ENCODE peak calls at places on chromosomes 11 and 22, in five cellular contexts. J is HepG2, B is H1, O is K562, K is GM12878. D is an unnamed sample.

GRCh38 chr11:7892059-7892699 is 38.9 kb downstream of the OR10A6 start:
- DNase-seq in B (no peak), O (no peak), J (no peak), K (no peak), D (no peak)

GRCh38 chr11:124482362-124483147 is 37.1 kb upstream of the OR8B8 start:
- DNase-seq in J (no peak), K (no peak), O (peak), B (no peak), D (no peak)

GRCh38 chr11:75429902-75430691 is 2.9 kb downstream of the KLHL35 start:
- DNase-seq in J (no peak), O (no peak), K (no peak), B (no peak), D (no peak)

GRCh38 chr11:103619480-103619879 is 417.0 kb upstream of the DDI1 start:
- DNase-seq in B (no peak), K (no peak), O (no peak), J (no peak), D (no peak)

GRCh38 chr11:130023204-130023603 is 20.6 kb upstream of the PRDM10 start:
- DNase-seq in O (no peak), B (no peak), J (peak), K (peak), D (peak)

GRCh38 chr22:42925598-42925997 is 68.5 kb upstream of the ARFGAP3 start:
- DNase-seq in K (no peak), J (no peak), O (no peak), B (no peak), D (no peak)

GRCh38 chr11:120336641-120337132 is 474 bp downstream of the ARHGEF12 start:
- DNase-seq in J (no peak), B (no peak), K (no peak), O (peak), D (no peak)

GRCh38 chr11:66159585-66159984 is 89.5 kb downstream of the PACS1 start:
- DNase-seq in K (no peak), O (no peak), B (no peak), J (no peak), D (no peak)

GRCh38 chr11:123304828-123305530 is 109.9 kb upstream of the CLMP start:
- DNase-seq in J (no peak), B (no peak), K (no peak), O (no peak), D (no peak)

GRCh38 chr11:119975561-119976152 is 162.3 kb downstream of the TRIM29 start:
- DNase-seq in B (peak), J (no peak), O (no peak), K (no peak), D (no peak)

GRCh38 chr22:38607680-38608079 is 37.7 kb upstream of the DMC1 start:
- DNase-seq in J (peak), B (no peak), O (no peak), K (no peak), D (no peak)

GRCh38 chr11:69834251-69834650 is 15.0 kb upstream of the FGF3 start:
- DNase-seq in J (no peak), K (no peak), B (no peak), O (no peak), D (no peak)

GRCh38 chr11:57458410-57459111 is 1.8 kb upstream of the RTN4RL2 start:
- DNase-seq in B (no peak), J (no peak), O (peak), K (no peak), D (no peak)

GRCh38 chr11:122804796-122805195 is 33.5 kb upstream of the CRTAM start:
- DNase-seq in O (no peak), B (no peak), K (no peak), J (no peak), D (no peak)

GRCh38 chr11:112523477-112523876 is 262.8 kb upstream of the PLET1 start:
- DNase-seq in J (no peak), O (no peak), K (no peak), B (no peak), D (no peak)

GRCh38 chr11:35292290-35292689 is 127.1 kb downstream of the SLC1A2 start:
- DNase-seq in J (no peak), K (no peak), O (no peak), B (no peak), D (no peak)

GRCh38 chr22:40922484-40923303 is 28.5 kb upstream of the RBX1 start:
- DNase-seq in K (peak), B (no peak), J (peak), O (peak), D (peak)

GRCh38 chr11:69285091-69285490 is 8.9 kb upstream of the MYEOV start:
- DNase-seq in J (no peak), B (no peak), O (no peak), K (no peak), D (no peak)

GRCh38 chr11:8239056-8239455 is 24.6 kb downstream of the LMO1 start:
- DNase-seq in K (no peak), J (no peak), B (no peak), O (no peak), D (no peak)

GRCh38 chr11:75272821-75273301 is 32.3 kb downstream of the TPBGL start:
- DNase-seq in O (no peak), K (no peak), J (no peak), B (no peak), D (no peak)

GRCh38 chr11:67278939-67279588 is 10.0 kb upstream of the ANKRD13D start:
- DNase-seq in K (no peak), O (no peak), J (no peak), B (no peak), D (no peak)

GRCh38 chr11:45713573-45713972 is 48.2 kb upstream of the CHST1 start:
- DNase-seq in J (no peak), B (no peak), K (no peak), O (no peak), D (no peak)

GRCh38 chr22:28951969-28952521 is 68.7 kb downstream of the ZNRF3 start:
- DNase-seq in B (no peak), K (no peak), J (peak), O (no peak), D (no peak)

GRCh38 chr22:46088541-46089311 is 61.6 kb upstream of the PPARA start:
- DNase-seq in O (no peak), B (no peak), K (no peak), J (no peak), D (no peak)

GRCh38 chr11:98568011-98568410 is 452.7 kb upstream of the CNTN5 start:
- DNase-seq in K (no peak), B (no peak), J (no peak), O (no peak), D (no peak)

GRCh38 chr11:118607401-118608267 is at the start of gene PHLDB1:
- DNase-seq in O (peak), J (peak), B (no peak), K (no peak), D (no peak)

GRCh38 chr22:36184433-36185035 is 17.1 kb downstream of the APOL4 start:
- DNase-seq in B (no peak), J (no peak), K (no peak), O (no peak), D (no peak)

GRCh38 chr11:107196732-107197131 is 178.5 kb upstream of the GUCY1A2 start:
- DNase-seq in B (no peak), J (peak), O (no peak), K (no peak), D (no peak)

GRCh38 chr11:72826942-72827480 is 12.8 kb downstream of the ATG16L2 start:
- DNase-seq in B (no peak), O (no peak), K (no peak), J (no peak), D (no peak)

GRCh38 chr11:69486773-69487266 is 5.4 kb downstream of the LINC01488 start:
- DNase-seq in O (no peak), B (no peak), J (no peak), K (no peak), D (no peak)

GRCh38 chr11:89495951-89496350 is 4.8 kb upstream of the NOX4 start:
- DNase-seq in O (no peak), K (no peak), B (no peak), J (no peak), D (no peak)

GRCh38 chr11:69205125-69205928 is 49.6 kb downstream of the SMIM38 start:
- DNase-seq in J (no peak), B (no peak), O (no peak), K (no peak), D (no peak)

GRCh38 chr22:35363571-35364086 is 17.3 kb upstream of the HMOX1 start:
- DNase-seq in B (no peak), K (no peak), J (no peak), O (no peak), D (no peak)

GRCh38 chr11:110000045-110000502 is 93.1 kb upstream of the ZC3H12C start:
- DNase-seq in B (no peak), O (no peak), J (no peak), K (peak), D (peak)

GRCh38 chr22:37301144-37301820 is 19.0 kb downstream of the CYTH4 start:
- DNase-seq in J (no peak), B (no peak), K (no peak), O (no peak), D (no peak)

DNA sequence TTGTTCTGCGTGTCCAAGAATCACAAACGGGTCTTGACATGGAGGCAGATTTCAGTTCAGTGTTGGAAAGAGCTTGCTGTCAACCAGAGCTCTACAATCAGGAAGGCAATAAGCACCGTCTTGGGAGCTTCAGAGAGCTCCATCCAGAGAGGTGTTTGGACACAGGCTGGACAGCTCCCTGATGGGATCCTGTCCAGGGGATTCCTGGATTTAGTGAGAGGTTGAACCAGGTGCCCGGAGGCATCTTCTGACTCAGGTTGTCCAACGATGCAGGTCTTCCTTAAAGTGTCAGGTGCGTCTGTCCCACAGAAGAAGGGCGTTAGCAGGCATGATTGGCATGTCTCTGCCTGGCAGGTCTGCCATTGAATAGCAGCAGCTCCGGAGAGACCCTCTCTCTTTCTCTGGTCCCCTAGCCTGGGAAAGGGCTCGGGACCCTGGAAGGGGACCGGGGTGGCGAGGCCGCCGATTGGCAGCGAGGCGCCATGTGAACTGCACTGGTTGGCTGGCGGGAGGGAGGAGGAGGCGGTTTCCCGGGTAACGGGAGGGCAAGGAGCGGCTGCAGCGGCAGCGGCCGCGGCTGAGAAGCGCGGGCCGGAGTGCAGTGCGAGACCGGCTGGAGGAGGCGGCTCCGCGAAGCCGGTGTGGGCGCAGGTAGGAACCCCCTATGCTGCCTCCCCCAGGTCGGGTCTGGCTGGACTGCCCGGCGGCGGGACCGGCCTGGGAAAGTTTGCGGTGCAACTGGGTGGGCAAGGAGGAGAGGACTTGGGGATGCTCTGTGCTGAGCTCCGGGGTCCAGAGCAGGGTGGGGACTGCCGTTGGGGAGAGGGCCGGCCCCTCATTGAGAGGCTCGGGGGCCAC is 104.1 kb upstream of the E2F8 start:
- DNase-seq in B (no peak), K (no peak), J (no peak), O (no peak), D (no peak)
- TF ChIP-seq CTCF in B (no peak), K (no peak), J (no peak), O (no peak), D (no peak)

DNA sequence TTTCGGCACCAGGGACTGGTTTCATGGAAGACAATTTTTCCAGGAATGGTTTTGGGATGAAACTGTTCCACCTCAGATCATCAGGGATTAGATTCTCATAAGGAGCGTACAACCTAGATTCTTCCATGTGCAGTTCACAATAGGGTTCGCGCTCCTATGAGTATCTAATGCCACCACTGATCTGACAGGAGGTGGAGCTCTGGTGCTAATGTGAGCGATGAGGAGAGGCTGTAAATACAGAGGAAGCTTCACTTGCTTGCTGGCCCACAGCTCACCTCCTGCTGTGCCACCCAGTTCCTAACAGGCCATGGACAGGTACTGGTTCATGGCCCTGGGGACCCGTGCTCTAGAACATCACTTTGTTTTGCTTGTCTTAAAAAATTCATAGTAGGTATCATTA is 41.8 kb upstream of the AMPD3 start:
- DNase-seq in K (no peak), O (no peak), B (no peak), J (peak), D (peak)
- TF ChIP-seq ZNF274 in K (no peak), O (no peak), B (no peak), J (no peak), D (no peak)

DNA sequence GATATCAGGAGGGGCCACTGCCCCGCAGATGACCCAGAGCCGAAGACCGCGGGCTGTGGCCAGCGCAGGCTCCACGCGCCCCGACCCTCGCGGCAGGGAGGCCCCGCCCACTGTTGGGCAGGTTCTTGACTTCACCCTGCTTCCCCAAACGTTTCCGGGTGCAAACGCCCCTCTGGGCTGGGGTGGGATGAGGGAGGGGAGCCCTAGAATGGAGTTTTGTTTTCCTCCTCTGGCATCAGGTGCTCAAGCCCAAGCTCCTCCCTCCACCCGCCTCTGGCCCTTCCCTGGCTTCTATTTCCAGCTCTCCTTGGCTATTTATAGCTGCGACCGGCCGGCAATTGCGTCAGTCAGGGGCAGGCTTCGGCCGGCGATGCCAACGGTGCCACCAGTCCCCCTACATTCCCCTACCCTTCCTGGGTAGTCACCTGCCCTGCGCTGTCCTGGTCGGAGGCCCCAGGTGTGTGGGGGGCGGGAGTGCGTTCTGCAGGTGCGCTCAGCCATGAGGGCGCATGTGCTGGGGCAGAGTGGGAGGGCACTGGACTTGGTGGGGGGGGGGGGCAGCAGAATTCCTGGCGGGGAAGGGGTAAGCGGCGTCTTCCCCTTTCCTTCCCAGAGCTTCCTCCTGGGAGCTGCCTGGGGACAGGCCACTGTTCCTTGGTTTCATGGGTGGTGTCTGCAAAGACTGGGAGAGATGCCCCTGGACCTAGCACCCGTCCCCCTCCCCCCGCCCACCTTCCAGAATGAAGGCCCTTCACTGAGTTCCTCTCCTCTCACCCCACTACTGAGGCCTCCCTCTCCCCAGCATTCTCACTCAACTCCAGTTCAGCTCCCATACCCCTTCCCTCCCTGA is 23.6 kb downstream of the DUSP8 start:
- DNase-seq in B (no peak), K (no peak), O (no peak), J (no peak), D (peak)
- TF ChIP-seq SRF in B (no peak), K (no peak), O (no peak), J (no peak), D (no peak)

DNA sequence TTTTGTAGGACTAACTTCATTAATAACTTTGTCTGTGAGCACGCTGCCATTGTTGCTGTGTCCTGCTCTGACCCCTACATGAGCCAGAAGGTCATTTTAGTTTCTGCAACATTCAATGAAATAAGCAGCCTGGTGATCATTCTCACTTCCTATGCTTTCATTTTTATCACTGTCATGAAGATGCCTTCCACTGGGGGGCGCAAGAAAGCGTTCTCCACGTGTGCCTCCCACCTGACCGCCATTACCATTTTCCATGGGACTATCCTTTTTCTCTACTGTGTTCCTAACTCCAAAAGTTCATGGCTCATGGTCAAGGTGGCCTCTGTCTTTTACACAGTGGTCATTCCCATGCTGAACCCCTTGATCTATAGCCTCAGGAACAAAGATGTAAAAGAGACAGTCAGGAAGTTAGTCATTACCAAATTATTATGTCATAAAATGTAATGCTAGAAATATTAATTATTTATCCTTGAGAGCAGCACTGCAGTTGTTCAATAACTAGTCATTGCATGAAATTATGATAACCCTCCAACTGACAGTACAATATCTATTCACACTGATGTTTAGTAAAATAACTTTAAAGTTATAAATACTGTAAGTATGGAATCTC is 46.4 kb upstream of the OR5D13 start:
- DNase-seq in J (no peak), B (no peak), O (peak), K (no peak), D (no peak)
- TF ChIP-seq CTCF in J (no peak), B (no peak), O (peak), K (no peak), D (peak)

DNA sequence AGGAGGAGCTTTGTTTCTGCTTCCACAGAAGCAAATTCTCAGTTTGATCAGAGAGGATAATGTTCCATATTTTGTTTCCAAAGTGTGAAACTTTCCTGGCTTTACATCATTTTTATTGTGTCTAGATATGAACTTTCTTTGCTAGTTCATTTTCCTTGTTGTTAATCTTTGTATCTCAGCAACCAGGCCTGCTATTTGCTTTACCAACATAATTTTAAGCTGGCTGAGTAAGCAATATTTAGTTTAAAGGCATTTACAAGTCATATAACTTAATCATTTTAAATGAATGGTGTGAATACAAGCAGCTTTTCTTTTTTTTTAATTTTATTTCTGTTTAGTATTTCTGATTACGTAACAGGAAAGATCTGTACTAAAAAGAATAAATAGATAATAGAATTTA is 15.2 kb downstream of the NUCB2 start:
- DNase-seq in K (no peak), B (no peak), J (no peak), O (no peak), D (no peak)
- TF ChIP-seq ZNF274 in K (no peak), B (no peak), J (no peak), O (no peak), D (no peak)